ENCODE peak calls at places on chromosomes 3 and 15, in six cellular contexts. One of them, this sample, is unnamed.

GRCh38 chr3:187041362-187042061 is 97.8 kb downstream of the RPL39L start:
- DNase-seq in fibroblast of lung: no peak
- DNase-seq in neural progenitor cell: no peak
- DNase-seq in tibial artery: no peak
- DNase-seq in mesenchymal stem cell: peak; percentile 38
- DNase-seq in A549: no peak
- DNase-seq in this sample: no peak

GRCh38 chr3:32856901-32857507 is 39.2 kb downstream of the TRIM71 start:
- DNase-seq in A549: no peak
- DNase-seq in mesenchymal stem cell: no peak
- DNase-seq in neural progenitor cell: no peak
- DNase-seq in fibroblast of lung: no peak
- DNase-seq in tibial artery: no peak
- DNase-seq in this sample: no peak

GRCh38 chr3:172607305-172608121 is 84.3 kb upstream of the TNFSF10 start:
- DNase-seq in tibial artery: no peak
- DNase-seq in neural progenitor cell: peak; percentile 52
- DNase-seq in A549: no peak
- DNase-seq in fibroblast of lung: peak; percentile 78
- DNase-seq in mesenchymal stem cell: peak; percentile 53
- DNase-seq in this sample: no peak

GRCh38 chr15:81330351-81331085 is 6.6 kb upstream of the STARD5 start:
- DNase-seq in A549: no peak
- DNase-seq in fibroblast of lung: no peak
- DNase-seq in tibial artery: no peak
- DNase-seq in mesenchymal stem cell: no peak
- DNase-seq in neural progenitor cell: no peak
- DNase-seq in this sample: no peak

GRCh38 chr3:76570436-76571057 is 469.4 kb upstream of the ROBO2 start:
- DNase-seq in A549: no peak
- DNase-seq in fibroblast of lung: peak; percentile 63
- DNase-seq in mesenchymal stem cell: peak; percentile 32
- DNase-seq in tibial artery: no peak
- DNase-seq in neural progenitor cell: peak; percentile 9
- DNase-seq in this sample: no peak

GRCh38 chr3:188929138-188929537 is 242.6 kb upstream of the TPRG1 start:
- DNase-seq in mesenchymal stem cell: no peak
- DNase-seq in fibroblast of lung: no peak
- DNase-seq in neural progenitor cell: peak; percentile 20
- DNase-seq in tibial artery: no peak
- DNase-seq in A549: no peak
- DNase-seq in this sample: no peak

GRCh38 chr3:16496408-16497222 is 16.9 kb downstream of the RFTN1 start:
- DNase-seq in A549: no peak
- DNase-seq in mesenchymal stem cell: no peak
- DNase-seq in neural progenitor cell: no peak
- DNase-seq in fibroblast of lung: no peak
- DNase-seq in tibial artery: no peak
- DNase-seq in this sample: no peak

GRCh38 chr3:60636846-60637245 is 614.4 kb downstream of the FHIT start:
- DNase-seq in mesenchymal stem cell: peak; percentile 16
- DNase-seq in fibroblast of lung: peak; percentile 26
- DNase-seq in tibial artery: no peak
- DNase-seq in A549: no peak
- DNase-seq in neural progenitor cell: peak; percentile 8
- DNase-seq in this sample: no peak

GRCh38 chr3:30604091-30604490 is 2.3 kb upstream of the TGFBR2 start:
- DNase-seq in A549: no peak
- DNase-seq in tibial artery: no peak
- DNase-seq in mesenchymal stem cell: no peak
- DNase-seq in fibroblast of lung: no peak
- DNase-seq in neural progenitor cell: no peak
- DNase-seq in this sample: no peak

GRCh38 chr3:56761887-56762605 is 39.7 kb downstream of the ARHGEF3 start:
- DNase-seq in fibroblast of lung: no peak
- DNase-seq in mesenchymal stem cell: peak; percentile 43
- DNase-seq in A549: no peak
- DNase-seq in neural progenitor cell: no peak
- DNase-seq in tibial artery: no peak
- DNase-seq in this sample: no peak

GRCh38 chr3:149177122-149177521 is 44.5 kb downstream of the CP start:
- DNase-seq in A549: no peak
- DNase-seq in neural progenitor cell: peak; percentile 16
- DNase-seq in tibial artery: no peak
- DNase-seq in fibroblast of lung: no peak
- DNase-seq in mesenchymal stem cell: no peak
- DNase-seq in this sample: no peak

GRCh38 chr15:26662226-26662750 is 110.6 kb downstream of the GABRB3 start:
- DNase-seq in fibroblast of lung: no peak
- DNase-seq in neural progenitor cell: peak; percentile 21
- DNase-seq in A549: no peak
- DNase-seq in mesenchymal stem cell: no peak
- DNase-seq in tibial artery: no peak
- DNase-seq in this sample: no peak

DNA sequence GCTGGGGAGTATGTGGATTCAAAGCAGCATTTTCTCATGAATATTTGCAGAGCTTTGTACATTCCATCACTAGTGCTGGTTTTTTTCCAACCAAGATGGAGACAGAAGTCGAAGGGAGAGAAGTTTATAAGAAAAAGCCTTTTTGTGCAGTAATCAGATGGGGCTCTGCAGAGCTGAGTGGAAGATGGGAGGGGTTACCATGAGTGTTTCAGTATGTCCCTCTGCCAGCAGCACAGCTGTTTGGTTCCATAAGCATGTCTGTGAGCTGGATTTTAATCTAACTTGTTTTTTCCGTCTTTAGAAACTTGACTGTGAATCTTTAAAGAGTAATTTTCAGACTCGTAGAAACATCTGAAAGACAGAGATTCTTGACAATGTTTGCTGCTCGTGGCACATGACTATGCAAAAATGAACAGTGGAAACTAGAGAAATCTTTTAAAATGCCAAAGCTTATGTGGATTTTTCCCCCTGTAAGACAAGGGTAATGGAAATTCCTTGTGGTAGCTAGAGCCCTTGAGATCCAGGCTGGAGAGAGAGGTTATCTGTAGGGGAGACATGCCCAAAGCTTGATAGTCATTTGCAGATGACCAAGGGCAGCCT is 20.3 kb downstream of the STARD9 start:
- DNase-seq in fibroblast of lung: peak; percentile 84
- DNase-seq in neural progenitor cell: no peak
- DNase-seq in tibial artery: no peak
- DNase-seq in mesenchymal stem cell: no peak
- DNase-seq in A549: no peak
- DNase-seq in this sample: peak; percentile 54
- H3K27ac ChIP-seq in fibroblast of lung: peak overlapping the region; percentile 7
- H3K27ac ChIP-seq in neural progenitor cell: no peak overlapping the region
- H3K27ac ChIP-seq in tibial artery: peak overlapping the region; percentile 1
- H3K27ac ChIP-seq in mesenchymal stem cell: no peak overlapping the region
- H3K27ac ChIP-seq in A549: no peak overlapping the region
- H3K27ac ChIP-seq in this sample: peak overlapping the region; percentile 88

GRCh38 chr15:99511865-99512632 is 53.7 kb upstream of the MEF2A start:
- DNase-seq in A549: no peak
- DNase-seq in tibial artery: no peak
- DNase-seq in mesenchymal stem cell: no peak
- DNase-seq in fibroblast of lung: peak; percentile 43
- DNase-seq in neural progenitor cell: no peak
- DNase-seq in this sample: no peak
- H3K27ac ChIP-seq in A549: no peak overlapping the region
- H3K27ac ChIP-seq in tibial artery: peak overlapping the region; percentile 34
- H3K27ac ChIP-seq in mesenchymal stem cell: no peak overlapping the region
- H3K27ac ChIP-seq in fibroblast of lung: no peak overlapping the region
- H3K27ac ChIP-seq in neural progenitor cell: no peak overlapping the region
- H3K27ac ChIP-seq in this sample: no peak overlapping the region

GRCh38 chr3:196168808-196169391 is 42.3 kb downstream of the ZDHHC19 start:
- DNase-seq in neural progenitor cell: no peak
- DNase-seq in mesenchymal stem cell: no peak
- DNase-seq in tibial artery: no peak
- DNase-seq in A549: no peak
- DNase-seq in fibroblast of lung: no peak
- DNase-seq in this sample: no peak
- H3K27ac ChIP-seq in neural progenitor cell: no peak overlapping the region
- H3K27ac ChIP-seq in mesenchymal stem cell: no peak overlapping the region
- H3K27ac ChIP-seq in tibial artery: no peak overlapping the region
- H3K27ac ChIP-seq in A549: no peak overlapping the region
- H3K27ac ChIP-seq in fibroblast of lung: no peak overlapping the region
- H3K27ac ChIP-seq in this sample: no peak overlapping the region

DNA sequence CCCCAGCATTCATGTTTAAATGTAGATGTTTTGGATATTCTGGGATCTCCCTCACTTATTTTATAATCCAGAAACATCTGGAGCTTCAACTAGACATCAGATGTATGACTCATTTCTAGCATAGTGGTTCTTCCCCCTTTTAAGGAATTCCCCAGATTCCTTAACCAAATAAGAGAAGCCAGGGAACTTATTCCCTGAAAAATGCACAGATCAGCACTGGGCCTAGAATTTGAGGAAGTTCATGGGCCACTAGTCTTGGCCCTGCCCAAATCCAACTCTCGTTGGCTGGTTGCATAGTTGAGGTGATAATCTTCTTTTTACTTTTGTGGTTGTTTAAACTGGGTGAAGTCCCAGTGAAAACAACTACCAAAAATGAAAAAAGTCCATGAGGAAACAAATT is 20.4 kb downstream of the RARRES1 start:
- DNase-seq in tibial artery: no peak
- DNase-seq in fibroblast of lung: peak; percentile 88
- DNase-seq in mesenchymal stem cell: peak; percentile 81
- DNase-seq in A549: peak; percentile 55
- DNase-seq in neural progenitor cell: no peak
- DNase-seq in this sample: no peak
- H3K27ac ChIP-seq in tibial artery: peak overlapping the region; percentile 21
- H3K27ac ChIP-seq in fibroblast of lung: peak overlapping the region; percentile 59
- H3K27ac ChIP-seq in mesenchymal stem cell: peak overlapping the region; percentile 86
- H3K27ac ChIP-seq in A549: peak overlapping the region; percentile 58
- H3K27ac ChIP-seq in neural progenitor cell: no peak overlapping the region
- H3K27ac ChIP-seq in this sample: no peak overlapping the region

GRCh38 chr15:88920186-88920891 is 7.2 kb upstream of the MFGE8 start:
- DNase-seq in fibroblast of lung: peak; percentile 74
- DNase-seq in mesenchymal stem cell: peak; percentile 36
- DNase-seq in neural progenitor cell: no peak
- DNase-seq in tibial artery: no peak
- DNase-seq in A549: no peak
- DNase-seq in this sample: no peak

GRCh38 chr15:88917764-88918163 is 4.6 kb upstream of the MFGE8 start:
- DNase-seq in A549: no peak
- DNase-seq in fibroblast of lung: no peak
- DNase-seq in neural progenitor cell: no peak
- DNase-seq in mesenchymal stem cell: no peak
- DNase-seq in tibial artery: peak; percentile 47
- DNase-seq in this sample: no peak

GRCh38 chr15:88915354-88915753 is 2.2 kb upstream of the MFGE8 start:
- DNase-seq in fibroblast of lung: no peak
- DNase-seq in A549: no peak
- DNase-seq in neural progenitor cell: no peak
- DNase-seq in mesenchymal stem cell: no peak
- DNase-seq in tibial artery: peak; percentile 61
- DNase-seq in this sample: no peak

GRCh38 chr15:88913850-88914169 is 631 bp upstream of the MFGE8 start:
- DNase-seq in A549: peak; percentile 62
- DNase-seq in fibroblast of lung: no peak
- DNase-seq in neural progenitor cell: no peak
- DNase-seq in mesenchymal stem cell: no peak
- DNase-seq in tibial artery: no peak
- DNase-seq in this sample: no peak

DNA sequence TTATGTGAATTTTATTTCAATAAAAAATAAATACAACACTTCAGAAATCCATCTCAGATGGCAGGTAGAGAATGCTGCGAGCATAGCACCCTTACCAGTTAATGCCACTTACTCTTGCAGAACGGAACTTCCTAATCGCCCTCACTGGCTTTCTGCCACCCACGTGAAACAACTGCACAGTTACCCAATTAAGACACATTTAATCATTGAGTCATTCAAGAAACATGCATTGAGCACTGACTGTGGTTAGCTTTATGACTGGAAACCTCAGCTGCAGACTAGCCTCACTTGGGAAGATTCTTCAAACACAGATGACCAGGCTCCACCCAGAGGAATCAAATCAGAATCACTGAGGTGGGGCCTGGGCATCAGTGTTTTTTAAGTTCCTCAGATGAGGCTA is 5.6 kb upstream of the MFGE8 start:
- DNase-seq in fibroblast of lung: peak; percentile 99
- DNase-seq in tibial artery: peak; percentile 94
- DNase-seq in neural progenitor cell: no peak
- DNase-seq in A549: no peak
- DNase-seq in mesenchymal stem cell: peak; percentile 98
- DNase-seq in this sample: no peak
- H3K27ac ChIP-seq in fibroblast of lung: peak overlapping the region; percentile 50
- H3K27ac ChIP-seq in tibial artery: peak overlapping the region; percentile 24
- H3K27ac ChIP-seq in neural progenitor cell: no peak overlapping the region
- H3K27ac ChIP-seq in A549: peak overlapping the region; percentile 49
- H3K27ac ChIP-seq in mesenchymal stem cell: peak overlapping the region; percentile 84
- H3K27ac ChIP-seq in this sample: no peak overlapping the region

GRCh38 chr3:3847994-3848970 is 49.1 kb downstream of the LRRN1 start:
- DNase-seq in neural progenitor cell: peak; percentile 32
- DNase-seq in tibial artery: no peak
- DNase-seq in A549: no peak
- DNase-seq in mesenchymal stem cell: no peak
- DNase-seq in fibroblast of lung: no peak
- DNase-seq in this sample: no peak
- H3K27ac ChIP-seq in neural progenitor cell: peak overlapping the region; percentile 41
- H3K27ac ChIP-seq in tibial artery: no peak overlapping the region
- H3K27ac ChIP-seq in A549: no peak overlapping the region
- H3K27ac ChIP-seq in mesenchymal stem cell: no peak overlapping the region
- H3K27ac ChIP-seq in fibroblast of lung: no peak overlapping the region
- H3K27ac ChIP-seq in this sample: peak overlapping the region; percentile 15

GRCh38 chr3:8660271-8660731 is 15.7 kb upstream of the SSUH2 start:
- DNase-seq in A549: no peak
- DNase-seq in tibial artery: no peak
- DNase-seq in fibroblast of lung: peak; percentile 72
- DNase-seq in mesenchymal stem cell: peak; percentile 49
- DNase-seq in neural progenitor cell: no peak
- DNase-seq in this sample: no peak
- H3K27ac ChIP-seq in A549: no peak overlapping the region
- H3K27ac ChIP-seq in tibial artery: peak overlapping the region; percentile 61
- H3K27ac ChIP-seq in fibroblast of lung: no peak overlapping the region
- H3K27ac ChIP-seq in mesenchymal stem cell: no peak overlapping the region
- H3K27ac ChIP-seq in neural progenitor cell: no peak overlapping the region
- H3K27ac ChIP-seq in this sample: no peak overlapping the region

GRCh38 chr15:63210151-63211051 is 21.0 kb downstream of the RAB8B start:
- DNase-seq in fibroblast of lung: no peak
- DNase-seq in tibial artery: no peak
- DNase-seq in mesenchymal stem cell: no peak
- DNase-seq in neural progenitor cell: peak; percentile 42
- DNase-seq in A549: no peak
- DNase-seq in this sample: no peak

GRCh38 chr15:63211549-63211948 is 22.1 kb downstream of the RAB8B start:
- DNase-seq in mesenchymal stem cell: no peak
- DNase-seq in tibial artery: no peak
- DNase-seq in neural progenitor cell: no peak
- DNase-seq in fibroblast of lung: no peak
- DNase-seq in A549: no peak
- DNase-seq in this sample: no peak

GRCh38 chr15:63218114-63218808 is 28.9 kb downstream of the RAB8B start:
- DNase-seq in mesenchymal stem cell: peak; percentile 43
- DNase-seq in neural progenitor cell: no peak
- DNase-seq in tibial artery: no peak
- DNase-seq in fibroblast of lung: peak; percentile 83
- DNase-seq in A549: no peak
- DNase-seq in this sample: no peak

GRCh38 chr15:63212050-63212973 is 22.9 kb downstream of the RAB8B start:
- DNase-seq in tibial artery: no peak
- DNase-seq in fibroblast of lung: peak; percentile 62
- DNase-seq in mesenchymal stem cell: no peak
- DNase-seq in A549: no peak
- DNase-seq in neural progenitor cell: no peak
- DNase-seq in this sample: no peak
- H3K27ac ChIP-seq in tibial artery: peak overlapping the region; percentile 55
- H3K27ac ChIP-seq in fibroblast of lung: peak overlapping the region; percentile 79
- H3K27ac ChIP-seq in mesenchymal stem cell: no peak overlapping the region
- H3K27ac ChIP-seq in A549: no peak overlapping the region
- H3K27ac ChIP-seq in neural progenitor cell: no peak overlapping the region
- H3K27ac ChIP-seq in this sample: no peak overlapping the region